ENCODE peak calls at places on chromosomes 7 and 10, in six cellular contexts. Y, R, A, G, P and D are unnamed samples.

GRCh38 chr7:92595281-92595680 is 5.1 kb upstream of the FAM133B start:
- DNase-seq in R (no peak), Y (no peak), G (no peak), A (no peak), P (no peak), D (no peak)

GRCh38 chr7:46741924-46742607 is 821.0 kb upstream of the IGFBP3 start:
- DNase-seq in Y (no peak), P (no peak), R (no peak), G (no peak), A (no peak), D (no peak)

GRCh38 chr10:21242915-21243314 is 282.6 kb downstream of the SKIDA1 start:
- DNase-seq in A (no peak), Y (no peak), R (no peak), G (no peak), P (no peak), D (no peak)

GRCh38 chr10:62095341-62096071 is 173.1 kb downstream of the RTKN2 start:
- DNase-seq in P (no peak), G (no peak), A (no peak), R (no peak), Y (no peak), D (no peak)

GRCh38 chr10:71390435-71390820 is 6.3 kb upstream of the CDH23 start:
- DNase-seq in P (no peak), R (no peak), Y (no peak), G (no peak), A (no peak), D (no peak)

GRCh38 chr10:17993361-17993760 is 41.6 kb downstream of the SLC39A12 start:
- DNase-seq in R (no peak), A (no peak), G (no peak), Y (no peak), P (no peak), D (no peak)

GRCh38 chr10:90856964-90857634 is 740 bp downstream of the HTR7 start:
- DNase-seq in Y (no peak), P (no peak), G (peak), A (peak), R (peak), D (no peak)

GRCh38 chr10:74150151-74151056 is at the start of gene AP3M1:
- DNase-seq in A (peak), P (peak), R (peak), Y (peak), G (peak), D (peak)

GRCh38 chr7:47710201-47710935 is 128.5 kb upstream of the TNS3 start:
- DNase-seq in Y (no peak), A (no peak), G (no peak), R (no peak), P (no peak), D (no peak)